ENCODE peak calls at places on chromosome 11, in four cellular contexts. P is K562, R is HepG2, I is A549. L is an unnamed sample.

GRCh38 chr11:15905815-15906214 is 450.5 kb downstream of the SOX6 start:
- DNase-seq in I (no peak), P (no peak), R (no peak), L (no peak)

GRCh38 chr11:112016088-112016764 is 9.0 kb upstream of the DLAT start:
- DNase-seq in I (no peak), R (no peak), P (no peak), L (no peak)

GRCh38 chr11:62974848-62975522 is 9.8 kb downstream of the SLC22A6 start:
- DNase-seq in P (peak), I (peak), R (peak), L (no peak)

GRCh38 chr11:130390071-130390758 is 38.2 kb downstream of the ADAMTS8 start:
- DNase-seq in I (peak), R (peak), P (no peak), L (no peak)

GRCh38 chr11:113179181-113179701 is 135.1 kb upstream of the TTC12 start:
- DNase-seq in P (no peak), I (no peak), R (no peak), L (no peak)

GRCh38 chr11:131884461-131885073 is 514.2 kb downstream of the NTM start:
- DNase-seq in P (no peak), I (no peak), R (no peak), L (no peak)

GRCh38 chr11:59611570-59612565 is 3.7 kb downstream of the OSBP start:
- DNase-seq in P (no peak), R (peak), I (no peak), L (no peak)

GRCh38 chr11:131666006-131666405 is 295.6 kb downstream of the NTM start:
- DNase-seq in R (no peak), I (no peak), P (no peak), L (no peak)

GRCh38 chr11:10087621-10088225 is 206.3 kb downstream of the SBF2 start:
- DNase-seq in I (no peak), P (no peak), R (no peak), L (no peak)

GRCh38 chr11:121024989-121025388 is 1.1 kb downstream of the TBCEL start:
- DNase-seq in R (peak), P (no peak), I (no peak), L (no peak)

GRCh38 chr11:122751298-122752070 is 86.8 kb upstream of the CRTAM start:
- DNase-seq in P (no peak), R (no peak), I (no peak), L (no peak)

GRCh38 chr11:61947486-61948210 is 2.5 kb upstream of the BEST1 start:
- DNase-seq in R (peak), I (peak), P (peak), L (no peak)

GRCh38 chr11:103907548-103908455 is 128.6 kb upstream of the DDI1 start:
- DNase-seq in I (no peak), P (no peak), R (no peak), L (no peak)

GRCh38 chr11:116825854-116826750 is 3.0 kb upstream of the APOA4 start:
- DNase-seq in I (no peak), R (no peak), P (no peak), L (no peak)

GRCh38 chr11:255176-255575 is 18.4 kb downstream of the PSMD13 start:
- DNase-seq in P (no peak), I (no peak), R (no peak), L (no peak)

GRCh38 chr11:16902182-16902581 is 112.0 kb downstream of the PLEKHA7 start:
- DNase-seq in P (no peak), R (no peak), I (no peak), L (peak)

GRCh38 chr11:128195057-128195751 is 392.2 kb downstream of the ETS1 start:
- DNase-seq in R (no peak), P (no peak), I (no peak), L (no peak)

GRCh38 chr11:126790550-126790981 is 210.0 kb downstream of the KIRREL3 start:
- DNase-seq in R (no peak), I (peak), P (no peak), L (no peak)

GRCh38 chr11:28713850-28714249 is 605.7 kb downstream of the METTL15 start:
- DNase-seq in R (no peak), P (no peak), I (peak), L (no peak)

GRCh38 chr11:71294846-71295600 is 42.6 kb upstream of the SHANK2 start:
- DNase-seq in R (no peak), P (no peak), I (no peak), L (no peak)

GRCh38 chr11:12411806-12412727 is 34.7 kb downstream of the PARVA start:
- DNase-seq in I (peak), P (peak), R (peak), L (no peak)

GRCh38 chr11:61439615-61440014 is 9.7 kb downstream of the SDHAF2 start:
- DNase-seq in P (no peak), R (peak), I (no peak), L (no peak)

GRCh38 chr11:44949160-44950035 is 1.3 kb downstream of the TP53I11 start:
- DNase-seq in R (no peak), P (peak), I (peak), L (no peak)
- TF ChIP-seq POLR2AphosphoS2 in R (no peak), P (no peak), I (no peak), L (no peak)

GRCh38 chr11:2542406-2542805 is 97.6 kb downstream of the KCNQ1 start:
- DNase-seq in R (no peak), I (no peak), P (no peak), L (no peak)
- TF ChIP-seq POLR2AphosphoS2 in R (no peak), I (no peak), P (no peak), L (no peak)

DNA sequence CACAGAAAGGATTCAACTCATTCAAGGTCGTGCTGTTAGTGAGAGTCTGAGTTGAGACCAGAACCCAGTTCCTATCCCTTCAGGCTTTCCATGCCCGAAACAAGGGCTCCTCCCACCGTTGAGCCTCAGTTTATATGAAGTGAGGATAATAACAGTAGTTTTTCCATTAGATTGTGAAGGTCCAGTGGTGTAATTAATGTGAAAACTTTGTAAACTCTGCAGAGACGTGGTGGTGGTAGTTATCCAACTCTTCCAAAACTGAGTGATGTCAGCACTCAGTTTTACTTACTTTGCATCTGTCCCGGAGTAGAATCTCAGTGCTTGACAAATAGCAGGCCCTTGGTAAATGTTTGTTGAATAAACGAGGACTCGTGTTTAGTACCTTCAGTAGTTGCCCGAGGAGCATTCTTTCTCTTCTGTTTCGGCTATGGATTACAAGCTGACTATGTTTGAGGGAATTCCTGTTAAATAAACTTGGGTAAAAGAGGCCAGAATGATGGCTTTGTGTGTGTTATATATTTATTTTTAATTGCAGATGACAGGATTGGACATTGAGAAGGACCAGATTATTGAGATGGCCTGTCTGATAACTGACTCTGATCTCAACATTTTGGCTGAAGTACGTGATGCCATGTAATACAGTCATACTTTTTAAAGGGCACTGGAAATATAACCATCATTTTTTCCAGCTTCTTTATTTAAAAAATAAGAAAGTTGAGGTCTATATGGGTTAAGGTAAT is 1.0 kb downstream of the REXO2 start:
- DNase-seq in P (no peak), R (peak), I (no peak), L (no peak)
- TF ChIP-seq POLR2AphosphoS2 in P (no peak), R (no peak), I (no peak), L (no peak)

DNA sequence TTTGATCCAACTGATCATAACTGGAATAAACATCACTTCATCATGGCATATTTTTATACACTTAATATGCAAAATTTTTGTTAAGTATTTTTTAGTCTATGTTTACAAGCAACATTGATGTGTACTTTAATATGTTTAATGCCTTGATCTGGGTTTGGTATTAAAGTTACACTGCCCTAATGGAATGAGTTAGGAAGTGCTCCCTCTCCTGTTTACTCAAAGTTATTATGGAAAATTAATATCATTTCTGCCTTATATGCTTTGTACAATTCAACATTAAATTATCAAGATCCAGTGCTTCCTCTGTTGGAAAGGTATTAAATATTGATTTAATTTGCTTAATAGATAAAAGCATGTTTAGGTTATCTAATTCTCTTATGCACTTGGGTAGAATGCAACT is 927.3 kb upstream of the RAG2 start:
- DNase-seq in I (no peak), P (no peak), R (no peak), L (no peak)
- TF ChIP-seq POLR2AphosphoS2 in I (no peak), P (no peak), R (no peak), L (no peak)

GRCh38 chr11:2443881-2444300 is 423 bp downstream of the TRPM5 start:
- DNase-seq in I (no peak), R (no peak), P (no peak), L (no peak)
- TF ChIP-seq POLR2AphosphoS2 in I (no peak), R (no peak), P (no peak), L (no peak)

DNA sequence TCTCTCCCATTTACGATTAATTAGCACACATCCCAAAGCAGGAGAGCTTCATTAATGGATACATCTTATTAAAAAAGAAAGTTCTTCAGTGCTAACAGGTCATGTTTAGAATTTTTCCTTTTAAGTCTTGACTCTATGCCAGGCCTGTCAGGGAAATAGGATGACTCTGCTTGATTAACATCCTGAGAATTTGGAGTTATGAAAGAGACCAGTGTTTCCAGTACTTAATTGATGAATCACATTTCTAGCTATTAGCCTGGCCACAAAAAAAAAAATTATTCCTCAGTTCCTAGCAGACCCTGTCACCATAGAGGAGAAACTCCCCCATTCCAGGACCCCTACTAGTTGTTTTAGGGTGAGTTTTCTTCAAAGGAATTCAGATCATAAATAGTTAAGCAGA is 23.6 kb upstream of the ME3 start:
- DNase-seq in P (no peak), I (peak), R (peak), L (no peak)
- TF ChIP-seq POLR2AphosphoS2 in P (no peak), I (no peak), R (no peak), L (no peak)